ENCODE peak calls at places on chromosomes 2 and 18, in nine cellular contexts. R is fibroblast of mammary gland; M is anterior cingulate cortex; F is NCI-H460; S is T-cell; Z is nucleus accumbens; Y is activated CD4-positive, alpha-beta T cell treated with anti-CD3 and anti-CD28 coated beads for 4 hours; J is stimulated activated naive B cell treated with anti-CD40 and anti-IgM and Interleukin-4, amounts not matched to agents 10 μg/mL and 1 μg/mL and 100 μg/mL, for 72 hours; B is myocyte. P is an unnamed sample.

GRCh38 chr2:28377984-28378678 is 14.5 kb upstream of the FOSL2 start:
- DNase-seq in R (no peak), M (no peak), F (no peak), S (no peak), Z (no peak), Y (no peak), J (no peak), B (peak; percentile 92), P (no peak)

GRCh38 chr18:51621103-51621969 is 423.9 kb upstream of the MEX3C start:
- DNase-seq in R (peak; percentile 33), M (peak; percentile 34), F (peak; percentile 34), S (no peak), Z (peak; percentile 89), Y (no peak), J (no peak), B (peak; percentile 4), P (peak; percentile 6)

GRCh38 chr2:73239776-73240175 is 5.7 kb downstream of the CCT7 start:
- DNase-seq in R (peak; percentile 79), M (no peak), F (no peak), S (no peak), Z (no peak), Y (no peak), J (no peak), B (no peak), P (no peak)

GRCh38 chr2:127810156-127810636 is 775 bp downstream of the WDR33 start:
- DNase-seq in R (peak; percentile 29), M (no peak), F (peak; percentile 8), S (no peak), Z (no peak), Y (no peak), J (no peak), B (peak; percentile 14), P (no peak)

GRCh38 chr2:161990036-161990435 is 84.0 kb downstream of the DPP4 start:
- DNase-seq in R (no peak), M (no peak), F (no peak), S (no peak), Z (no peak), Y (no peak), J (no peak), B (no peak), P (no peak)

GRCh38 chr2:162243305-162243693 is at the start of gene FAP:
- DNase-seq in R (peak; percentile 96), M (no peak), F (no peak), S (no peak), Z (no peak), Y (no peak), J (no peak), B (peak; percentile 73), P (no peak)

GRCh38 chr2:105510761-105511669 is 112.2 kb upstream of the FHL2 start:
- DNase-seq in R (peak; percentile 73), M (no peak), F (peak; percentile 33), S (no peak), Z (no peak), Y (no peak), J (no peak), B (no peak), P (no peak)

GRCh38 chr2:232042911-232043564 is 81.5 kb downstream of the DIS3L2 start:
- DNase-seq in R (peak; percentile 32), M (no peak), F (no peak), S (no peak), Z (no peak), Y (no peak), J (no peak), B (no peak), P (no peak)

GRCh38 chr18:51890762-51891161 is 449.2 kb upstream of the DCC start:
- DNase-seq in R (no peak), M (no peak), F (peak; percentile 18), S (no peak), Z (no peak), Y (no peak), J (no peak), B (no peak), P (no peak)

GRCh38 chr2:121648206-121648605 is 1.1 kb downstream of the CLASP1 start:
- DNase-seq in R (peak; percentile 44), M (no peak), F (no peak), S (no peak), Z (no peak), Y (no peak), J (no peak), B (peak; percentile 24), P (no peak)

GRCh38 chr2:228257379-228257778 is 75.9 kb upstream of the SPHKAP start:
- DNase-seq in R (no peak), M (no peak), F (no peak), S (no peak), Z (no peak), Y (no peak), J (no peak), B (no peak), P (no peak)

GRCh38 chr18:34873966-34874365 is 163.9 kb downstream of the DTNA start:
- DNase-seq in R (no peak), M (no peak), F (no peak), S (no peak), Z (no peak), Y (no peak), J (no peak), B (no peak), P (no peak)

GRCh38 chr2:163733301-163733938 is 2.4 kb downstream of the FIGN start:
- DNase-seq in R (peak; percentile 21), M (no peak), F (no peak), S (no peak), Z (peak; percentile 53), Y (no peak), J (no peak), B (peak; percentile 66), P (peak; percentile 42)

GRCh38 chr2:218927411-218927810 is 32.1 kb upstream of the CDK5R2 start:
- DNase-seq in R (no peak), M (no peak), F (no peak), S (no peak), Z (no peak), Y (no peak), J (no peak), B (no peak), P (no peak)

GRCh38 chr2:59307196-59307595 is 1066.1 kb upstream of the FANCL start:
- DNase-seq in R (no peak), M (no peak), F (no peak), S (no peak), Z (no peak), Y (no peak), J (no peak), B (no peak), P (no peak)

GRCh38 chr2:66389651-66390131 is 45.2 kb upstream of the MEIS1 start:
- DNase-seq in R (peak; percentile 58), M (no peak), F (peak; percentile 28), S (no peak), Z (no peak), Y (no peak), J (no peak), B (no peak), P (no peak)

GRCh38 chr2:222933458-222933857 is 72.6 kb downstream of the ACSL3 start:
- DNase-seq in R (no peak), M (no peak), F (no peak), S (no peak), Z (no peak), Y (no peak), J (no peak), B (no peak), P (no peak)

GRCh38 chr2:236793041-236794011 is 223.7 kb downstream of the ACKR3 start:
- DNase-seq in R (no peak), M (no peak), F (no peak), S (no peak), Z (no peak), Y (no peak), J (no peak), B (no peak), P (no peak)

GRCh38 chr18:50099725-50100414 is 95.1 kb downstream of the MYO5B start:
- DNase-seq in R (peak; percentile 81), M (no peak), F (no peak), S (no peak), Z (no peak), Y (no peak), J (no peak), B (peak; percentile 80), P (no peak)

GRCh38 chr2:75041226-75041625 is 82.8 kb downstream of the POLE4 start:
- DNase-seq in R (no peak), M (no peak), F (no peak), S (no peak), Z (no peak), Y (no peak), J (no peak), B (no peak), P (no peak)

GRCh38 chr2:160836755-160837154 is 323.5 kb upstream of the TANK start:
- DNase-seq in R (peak; percentile 89), M (no peak), F (no peak), S (no peak), Z (no peak), Y (no peak), J (no peak), B (peak; percentile 91), P (no peak)

GRCh38 chr18:40577255-40577654 is 1377.8 kb upstream of the PIK3C3 start:
- DNase-seq in R (no peak), M (no peak), F (no peak), S (no peak), Z (no peak), Y (no peak), J (no peak), B (no peak), P (no peak)

GRCh38 chr2:27075219-27075871 is 3.1 kb upstream of the EMILIN1 start:
- DNase-seq in R (no peak), M (no peak), F (no peak), S (no peak), Z (peak; percentile 27), Y (peak; percentile 58), J (no peak), B (peak; percentile 36), P (no peak)

GRCh38 chr2:223759569-223760430 is 77.6 kb downstream of the AP1S3 start:
- DNase-seq in R (peak; percentile 73), M (no peak), F (peak; percentile 6), S (no peak), Z (no peak), Y (no peak), J (no peak), B (no peak), P (no peak)

GRCh38 chr2:235394278-235394828 is 99.5 kb upstream of the AGAP1 start:
- DNase-seq in R (peak; percentile 92), M (no peak), F (peak; percentile 39), S (no peak), Z (no peak), Y (no peak), J (no peak), B (no peak), P (no peak)

GRCh38 chr2:43218550-43219382 is 7.6 kb downstream of the ZFP36L2 start:
- DNase-seq in R (peak; percentile 37), M (no peak), F (no peak), S (peak; percentile 82), Z (no peak), Y (peak; percentile 82), J (peak; percentile 44), B (peak; percentile 79), P (no peak)

GRCh38 chr2:184597571-184597980 is 753 bp upstream of the ZNF804A start:
- DNase-seq in R (peak; percentile 44), M (peak; percentile 11), F (no peak), S (no peak), Z (peak; percentile 59), Y (no peak), J (no peak), B (peak; percentile 6), P (no peak)